ENCODE peak calls at places on chromosomes 1 and 21, in seven cellular contexts. M, V, E, Q, R, J and S are unnamed samples.

GRCh38 chr1:171433451-171433850 is 51.9 kb upstream of the PRRC2C start:
- DNase-seq in M (no peak), V (no peak), E (peak; percentile 81), Q (no peak), R (no peak), J (no peak), S (no peak)

GRCh38 chr1:38029725-38030511 is 16.7 kb downstream of the POU3F1 start:
- DNase-seq in M (no peak), V (no peak), E (peak; percentile 68), Q (no peak), R (peak; percentile 86), J (no peak), S (peak; percentile 67)

GRCh38 chr1:48741380-48741779 is 35.3 kb downstream of the BEND5 start:
- DNase-seq in M (no peak), V (no peak), E (no peak), Q (no peak), R (no peak), J (no peak), S (no peak)

GRCh38 chr1:243732627-243733026 is 117.4 kb downstream of the AKT3 start:
- DNase-seq in M (no peak), V (no peak), E (no peak), Q (no peak), R (no peak), J (no peak), S (no peak)

GRCh38 chr1:198056255-198056654 is 100.5 kb upstream of the NEK7 start:
- DNase-seq in M (no peak), V (no peak), E (peak; percentile 6), Q (no peak), R (peak; percentile 4), J (peak; percentile 35), S (no peak)

GRCh38 chr1:97668945-97669344 is 251.9 kb downstream of the DPYD start:
- DNase-seq in M (no peak), V (peak; percentile 62), E (peak; percentile 73), Q (no peak), R (peak; percentile 6), J (no peak), S (peak; percentile 36)

GRCh38 chr21:36710729-36711048 is 11.8 kb downstream of the SIM2 start:
- DNase-seq in M (no peak), V (no peak), E (no peak), Q (no peak), R (no peak), J (no peak), S (no peak)

GRCh38 chr1:210001751-210002150 is 63.7 kb downstream of the SYT14 start:
- DNase-seq in M (no peak), V (no peak), E (peak; percentile 6), Q (no peak), R (no peak), J (no peak), S (peak; percentile 58)

GRCh38 chr1:218284377-218284916 is 646 bp upstream of the RRP15 start:
- DNase-seq in M (peak; percentile 56), V (no peak), E (no peak), Q (no peak), R (no peak), J (peak; percentile 7), S (no peak)

GRCh38 chr1:244174922-244175521 is 123.9 kb downstream of the ZBTB18 start:
- DNase-seq in M (no peak), V (no peak), E (no peak), Q (no peak), R (no peak), J (no peak), S (no peak)

GRCh38 chr1:156276966-156277381 is 5.7 kb downstream of the SMG5 start:
- DNase-seq in M (peak; percentile 75), V (no peak), E (no peak), Q (peak; percentile 54), R (no peak), J (no peak), S (peak; percentile 28)

GRCh38 chr1:159089184-159089791 is 12.7 kb upstream of the AIM2 start:
- DNase-seq in M (no peak), V (peak; percentile 0), E (no peak), Q (no peak), R (no peak), J (no peak), S (no peak)

GRCh38 chr1:164644774-164645634 is 86.0 kb downstream of the PBX1 start:
- DNase-seq in M (no peak), V (peak; percentile 22), E (peak; percentile 31), Q (no peak), R (no peak), J (no peak), S (peak; percentile 51)

GRCh38 chr21:16708431-16708830 is 804.4 kb upstream of the CXADR start:
- DNase-seq in M (no peak), V (no peak), E (peak; percentile 41), Q (no peak), R (no peak), J (no peak), S (no peak)

GRCh38 chr1:19657511-19657910 is 7.2 kb upstream of the HTR6 start:
- DNase-seq in M (no peak), V (no peak), E (no peak), Q (no peak), R (no peak), J (no peak), S (no peak)

GRCh38 chr1:206489980-206490534 is 17.3 kb upstream of the RASSF5 start:
- DNase-seq in M (peak; percentile 82), V (peak; percentile 86), E (peak; percentile 67), Q (peak; percentile 81), R (peak; percentile 82), J (peak; percentile 86), S (peak; percentile 60)

GRCh38 chr1:99674115-99674514 is 28.2 kb downstream of the PALMD start:
- DNase-seq in M (no peak), V (peak; percentile 49), E (no peak), Q (no peak), R (no peak), J (no peak), S (no peak)

GRCh38 chr1:43879414-43879813 is 54.2 kb upstream of the ARTN start:
- DNase-seq in M (no peak), V (no peak), E (peak; percentile 71), Q (no peak), R (no peak), J (no peak), S (peak; percentile 57)

GRCh38 chr21:38277501-38278111 is 20.8 kb downstream of the KCNJ15 start:
- DNase-seq in M (no peak), V (no peak), E (peak; percentile 98), Q (no peak), R (peak; percentile 35), J (no peak), S (peak; percentile 98)

GRCh38 chr21:44537930-44538911 is 1.8 kb downstream of the KRTAP10-1 start:
- DNase-seq in M (no peak), V (no peak), E (no peak), Q (no peak), R (peak; percentile 2), J (no peak), S (no peak)